ENCODE peak calls at places on chromosomes 3 and 15, in four cellular contexts. One of them, this sample, is unnamed.

GRCh38 chr3:123169930-123170329 is 31.8 kb upstream of the SEC22A start:
- DNase-seq in sigmoid colon: no peak
- DNase-seq in uterus: no peak
- DNase-seq in breast epithelium: no peak
- DNase-seq in this sample: no peak

GRCh38 chr3:25483456-25483855 is 55.4 kb downstream of the RARB start:
- DNase-seq in sigmoid colon: no peak
- DNase-seq in breast epithelium: no peak
- DNase-seq in uterus: no peak
- DNase-seq in this sample: no peak

GRCh38 chr15:82177291-82178010 is 85.1 kb downstream of the EFL1 start:
- DNase-seq in breast epithelium: no peak
- DNase-seq in sigmoid colon: peak
- DNase-seq in uterus: no peak
- DNase-seq in this sample: no peak

GRCh38 chr3:94482686-94483085 is 419.8 kb downstream of the NSUN3 start:
- DNase-seq in sigmoid colon: no peak
- DNase-seq in uterus: no peak
- DNase-seq in breast epithelium: no peak
- DNase-seq in this sample: no peak

GRCh38 chr3:195105389-195105788 is 165.6 kb downstream of the XXYLT1 start:
- DNase-seq in uterus: no peak
- DNase-seq in sigmoid colon: peak
- DNase-seq in breast epithelium: no peak
- DNase-seq in this sample: no peak

GRCh38 chr3:35422826-35423601 is 216.3 kb upstream of the ARPP21 start:
- DNase-seq in uterus: no peak
- DNase-seq in sigmoid colon: no peak
- DNase-seq in breast epithelium: no peak
- DNase-seq in this sample: no peak

GRCh38 chr3:94513600-94513999 is 450.7 kb downstream of the NSUN3 start:
- DNase-seq in sigmoid colon: no peak
- DNase-seq in breast epithelium: no peak
- DNase-seq in uterus: no peak
- DNase-seq in this sample: no peak

GRCh38 chr3:62090519-62090918 is 282.8 kb downstream of the FEZF2 start:
- DNase-seq in uterus: no peak
- DNase-seq in sigmoid colon: no peak
- DNase-seq in breast epithelium: no peak
- DNase-seq in this sample: no peak

GRCh38 chr3:127588675-127589577 is 1.6 kb downstream of the TPRA1 start:
- DNase-seq in breast epithelium: no peak
- DNase-seq in uterus: no peak
- DNase-seq in sigmoid colon: no peak
- DNase-seq in this sample: no peak

GRCh38 chr3:182904164-182904563 is 76.2 kb downstream of the DCUN1D1 start:
- DNase-seq in uterus: no peak
- DNase-seq in sigmoid colon: no peak
- DNase-seq in breast epithelium: no peak
- DNase-seq in this sample: no peak

GRCh38 chr15:42171122-42171521 is 14.7 kb upstream of the PLA2G4F start:
- DNase-seq in sigmoid colon: no peak
- DNase-seq in breast epithelium: no peak
- DNase-seq in uterus: no peak
- DNase-seq in this sample: no peak

GRCh38 chr15:29064290-29064689 is 178.5 kb downstream of the APBA2 start:
- DNase-seq in uterus: no peak
- DNase-seq in breast epithelium: no peak
- DNase-seq in sigmoid colon: no peak
- DNase-seq in this sample: no peak

GRCh38 chr15:77866186-77866585 is 211.3 kb downstream of the TBC1D2B start:
- DNase-seq in breast epithelium: no peak
- DNase-seq in sigmoid colon: peak
- DNase-seq in uterus: peak
- DNase-seq in this sample: no peak

GRCh38 chr3:170002829-170003228 is 35.0 kb upstream of the GPR160 start:
- DNase-seq in breast epithelium: no peak
- DNase-seq in uterus: no peak
- DNase-seq in sigmoid colon: no peak
- DNase-seq in this sample: no peak

GRCh38 chr3:37474936-37475335 is 300.6 kb upstream of the LRRFIP2 start:
- DNase-seq in breast epithelium: no peak
- DNase-seq in sigmoid colon: no peak
- DNase-seq in uterus: no peak
- DNase-seq in this sample: no peak

GRCh38 chr3:37872413-37873160 is 10.9 kb downstream of the CTDSPL start:
- DNase-seq in breast epithelium: no peak
- DNase-seq in sigmoid colon: no peak
- DNase-seq in uterus: no peak
- DNase-seq in this sample: no peak

GRCh38 chr3:197195326-197195725 is 103.1 kb downstream of the DLG1 start:
- DNase-seq in sigmoid colon: no peak
- DNase-seq in uterus: no peak
- DNase-seq in breast epithelium: no peak
- DNase-seq in this sample: no peak

GRCh38 chr3:182464513-182465145 is 328.7 kb upstream of the ATP11B start:
- DNase-seq in uterus: no peak
- DNase-seq in breast epithelium: no peak
- DNase-seq in sigmoid colon: no peak
- DNase-seq in this sample: no peak

GRCh38 chr15:34583399-34584320 is at the start of gene GOLGA8B:
- DNase-seq in sigmoid colon: peak
- DNase-seq in breast epithelium: no peak
- DNase-seq in uterus: peak
- DNase-seq in this sample: peak

GRCh38 chr15:34584996-34585395 is 1.5 kb upstream of the GOLGA8B start:
- DNase-seq in sigmoid colon: no peak
- DNase-seq in breast epithelium: no peak
- DNase-seq in uterus: no peak
- DNase-seq in this sample: no peak

GRCh38 chr15:34582461-34583357 is 742 bp downstream of the GOLGA8B start:
- DNase-seq in uterus: peak
- DNase-seq in sigmoid colon: no peak
- DNase-seq in breast epithelium: no peak
- DNase-seq in this sample: no peak

GRCh38 chr15:34584321-34584668 is 844 bp upstream of the GOLGA8B start:
- DNase-seq in breast epithelium: no peak
- DNase-seq in sigmoid colon: no peak
- DNase-seq in uterus: no peak
- DNase-seq in this sample: no peak

GRCh38 chr15:34588046-34588674 is 4.7 kb upstream of the GOLGA8B start:
- DNase-seq in breast epithelium: no peak
- DNase-seq in uterus: peak
- DNase-seq in sigmoid colon: peak
- DNase-seq in this sample: peak
- TF ChIP-seq POLR2A in breast epithelium: peak
- TF ChIP-seq POLR2A in uterus: peak
- TF ChIP-seq POLR2A in sigmoid colon: no peak
- TF ChIP-seq POLR2A in this sample: no peak

DNA sequence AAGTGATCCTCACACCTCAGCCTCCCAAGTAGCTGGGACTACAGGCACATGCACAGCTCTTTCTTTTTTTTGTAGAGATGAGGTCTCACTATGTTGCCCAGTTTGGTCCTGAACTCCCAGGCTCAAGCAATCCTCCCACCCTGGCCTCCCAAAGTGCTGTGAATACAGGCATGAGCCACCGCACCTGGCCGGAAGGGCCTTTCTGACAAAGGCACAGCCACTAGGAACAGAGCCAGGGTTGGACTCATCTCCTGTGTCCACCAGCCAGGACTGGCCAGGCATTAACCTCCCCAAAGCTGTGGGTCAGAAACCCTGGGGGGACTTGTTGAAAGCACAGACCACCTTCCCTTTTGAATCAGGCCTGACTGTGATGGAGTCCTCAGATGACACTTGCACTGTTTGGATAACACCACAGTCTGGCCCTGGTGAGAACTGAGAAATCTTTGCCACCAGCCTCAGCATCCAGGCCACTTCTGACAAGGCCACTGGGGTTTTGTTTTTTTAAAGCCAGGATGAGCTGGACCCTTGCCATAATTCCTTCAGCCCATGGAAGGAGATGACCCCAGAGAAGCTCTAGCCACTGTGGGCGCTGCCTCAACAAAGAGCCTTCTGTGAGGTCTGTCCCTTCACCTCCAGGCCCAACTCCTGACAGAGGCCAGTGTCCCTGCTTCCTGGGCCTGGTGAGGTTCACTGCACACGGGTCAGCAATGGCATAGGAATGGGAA is 4.8 kb downstream of the TKT start:
- DNase-seq in uterus: no peak
- DNase-seq in sigmoid colon: no peak
- DNase-seq in breast epithelium: no peak
- DNase-seq in this sample: no peak
- H3K27ac ChIP-seq in uterus: no peak
- H3K27ac ChIP-seq in sigmoid colon: peak
- H3K27ac ChIP-seq in breast epithelium: peak
- H3K27ac ChIP-seq in this sample: no peak

DNA sequence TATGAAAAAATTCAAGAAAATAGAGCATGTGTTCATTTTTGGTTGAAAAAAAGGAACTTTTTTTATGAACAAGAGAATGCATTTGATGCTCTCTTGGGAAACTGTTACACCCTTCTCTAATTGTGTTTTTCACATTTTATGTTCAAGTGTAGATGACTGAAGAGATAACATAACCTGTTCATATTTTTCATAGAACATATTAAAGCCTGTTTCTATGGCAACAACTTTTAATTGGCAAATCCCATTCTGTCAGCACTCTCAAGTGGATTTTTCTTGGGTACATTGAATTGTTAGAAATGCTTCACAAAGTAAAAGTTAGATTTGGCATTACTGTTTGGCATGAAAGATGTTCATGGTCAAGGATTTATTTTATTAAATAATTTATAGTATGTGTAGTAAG is 117.5 kb downstream of the MBNL1 start:
- DNase-seq in sigmoid colon: no peak
- DNase-seq in breast epithelium: no peak
- DNase-seq in uterus: no peak
- DNase-seq in this sample: no peak
- TF ChIP-seq POLR2A in sigmoid colon: no peak
- TF ChIP-seq POLR2A in breast epithelium: no peak
- TF ChIP-seq POLR2A in uterus: no peak
- TF ChIP-seq POLR2A in this sample: no peak

GRCh38 chr15:98909968-98910885 is 97.4 kb downstream of the PGPEP1L start:
- DNase-seq in breast epithelium: no peak
- DNase-seq in uterus: no peak
- DNase-seq in sigmoid colon: no peak
- DNase-seq in this sample: peak
- H3K27ac ChIP-seq in breast epithelium: no peak
- H3K27ac ChIP-seq in uterus: no peak
- H3K27ac ChIP-seq in sigmoid colon: peak
- H3K27ac ChIP-seq in this sample: peak

GRCh38 chr15:90099868-90100854 is 2.1 kb downstream of the IDH2 start:
- DNase-seq in uterus: peak
- DNase-seq in sigmoid colon: peak
- DNase-seq in breast epithelium: peak
- DNase-seq in this sample: no peak
- TF ChIP-seq POLR2A in uterus: no peak
- TF ChIP-seq POLR2A in sigmoid colon: no peak
- TF ChIP-seq POLR2A in breast epithelium: no peak
- TF ChIP-seq POLR2A in this sample: no peak

This sample was measured in heart left ventricle.